ENCODE peak calls at places on chromosome 15, in ten cellular contexts. T is GM18507; N is effector memory CD8-positive, alpha-beta T cell; H is central memory CD4-positive, alpha-beta T cell; Q is caudate nucleus; D is head of caudate nucleus; L is endodermal cell; S is GM19239; Y is fibroblast of lung; B is T1000. P is an unnamed sample.

GRCh38 chr15:22871481-22872076 is 33.1 kb downstream of the NIPA2 start:
- DNase-seq in S (no peak), T (no peak), Y (no peak), N (no peak), Q (no peak), B (no peak), L (no peak), H (no peak), D (no peak), P (no peak)

GRCh38 chr15:75659928-75660645 is 12.4 kb downstream of the SNX33 start:
- DNase-seq in L (no peak), T (no peak), N (no peak), S (no peak), B (no peak), H (no peak), Q (no peak), Y (peak; percentile 27), D (no peak), P (no peak)

GRCh38 chr15:58486564-58486963 is 54.8 kb downstream of the LIPC start:
- DNase-seq in N (no peak), T (no peak), L (no peak), D (no peak), Q (no peak), Y (no peak), S (no peak), H (no peak), B (no peak), P (no peak)

GRCh38 chr15:28116521-28117488 is 17.7 kb upstream of the OCA2 start:
- DNase-seq in H (no peak), Q (no peak), N (no peak), B (no peak), T (no peak), S (no peak), Y (no peak), L (peak; percentile 35), D (no peak), P (no peak)

GRCh38 chr15:95503640-95504225 is 826.8 kb upstream of the NR2F2 start:
- DNase-seq in B (no peak), N (no peak), L (no peak), D (no peak), H (no peak), Q (no peak), T (no peak), Y (no peak), S (no peak), P (no peak)

GRCh38 chr15:81950841-81951414 is 94.9 kb downstream of the MEX3B start:
- DNase-seq in H (no peak), B (no peak), Q (no peak), N (no peak), T (no peak), D (no peak), L (no peak), S (no peak), Y (peak; percentile 51), P (no peak)

GRCh38 chr15:94028809-94029208 is 202.6 kb upstream of the MCTP2 start:
- DNase-seq in B (no peak), H (no peak), Y (no peak), T (no peak), S (no peak), N (no peak), L (peak; percentile 46), Q (no peak), D (no peak), P (no peak)

GRCh38 chr15:59292393-59292792 is 80.3 kb downstream of the MYO1E start:
- DNase-seq in Q (peak; percentile 40), D (peak; percentile 72), N (no peak), B (no peak), Y (peak; percentile 78), S (no peak), H (no peak), L (no peak), T (no peak), P (no peak)

GRCh38 chr15:72285927-72286516 is 13.7 kb upstream of the PARP6 start:
- DNase-seq in L (peak; percentile 87), Q (no peak), N (peak; percentile 27), D (no peak), B (no peak), Y (peak; percentile 12), T (peak; percentile 18), S (no peak), H (peak; percentile 32), P (peak; percentile 32)

GRCh38 chr15:35362195-35362829 is 183.7 kb downstream of the DPH6 start:
- DNase-seq in Q (no peak), D (no peak), S (no peak), N (no peak), L (no peak), H (no peak), T (no peak), B (no peak), Y (peak; percentile 86), P (no peak)

GRCh38 chr15:57234156-57234555 is 142.1 kb upstream of the CGNL1 start:
- DNase-seq in Y (no peak), N (no peak), L (no peak), H (no peak), Q (no peak), S (no peak), B (no peak), D (no peak), T (no peak), P (no peak)

GRCh38 chr15:33234019-33234418 is 39.5 kb upstream of the FMN1 start:
- DNase-seq in N (no peak), L (no peak), T (no peak), B (peak; percentile 9), S (no peak), Q (no peak), D (peak; percentile 13), H (no peak), Y (peak; percentile 49), P (no peak)

GRCh38 chr15:101326462-101327146 is 31.6 kb upstream of the SNRPA1 start:
- DNase-seq in Y (no peak), N (no peak), S (no peak), B (no peak), Q (no peak), T (no peak), H (no peak), D (no peak), L (peak; percentile 35), P (no peak)

GRCh38 chr15:43127752-43128151 is 5.6 kb upstream of the TMEM62 start:
- DNase-seq in S (no peak), D (no peak), T (no peak), N (no peak), Y (no peak), B (no peak), L (no peak), H (no peak), Q (no peak), P (no peak)

GRCh38 chr15:50764331-50765201 is 940 bp downstream of the SPPL2A start:
- DNase-seq in S (peak; percentile 35), L (no peak), Q (no peak), H (peak; percentile 12), D (no peak), T (peak; percentile 35), N (peak; percentile 14), Y (peak; percentile 33), B (no peak), P (no peak)

GRCh38 chr15:30953731-30954378 is 37.6 kb downstream of the MTMR10 start:
- DNase-seq in S (no peak), L (no peak), H (no peak), T (no peak), Y (peak; percentile 94), B (peak; percentile 80), D (no peak), N (no peak), Q (no peak), P (peak; percentile 83)